ENCODE peak calls at places on chromosomes 7 and 10, in ten cellular contexts. W is GM10248; H is pancreas; L is NCI-H748 treated with DMSO at 0.1 percent for 48 hours; X is choroid plexus epithelial cell; C is NCI-H1436; A is ecto neural progenitor cell; I is left ventricle myocardium inferior; M is stimulated activated CD4-positive, alpha-beta T cell treated with anti-CD3 and anti-CD28 coated beads, Interleukin-4, amount 100 ng/mL, for 48 hours; Y is activated effector memory CD4-positive, alpha-beta T cell treated with anti-CD3 and anti-CD28 coated beads, Interleukin-2, amount 50 U/mL, for 16 hours. Z is an unnamed sample.

GRCh38 chr7:40990841-40991240 is 712.0 kb downstream of the INHBA start:
- DNase-seq in M (no peak), I (no peak), A (no peak), H (no peak), X (no peak), C (no peak), L (no peak), Y (no peak), W (no peak), Z (no peak)

GRCh38 chr7:37320840-37321468 is 127.7 kb downstream of the ELMO1 start:
- DNase-seq in C (no peak), A (no peak), H (no peak), W (no peak), M (no peak), X (no peak), L (no peak), I (no peak), Y (no peak), Z (no peak)

GRCh38 chr7:371119-371778 is 81.3 kb downstream of the FOXL3 start:
- DNase-seq in C (no peak), L (no peak), X (no peak), I (peak), Y (peak), W (no peak), H (peak), A (no peak), M (no peak), Z (peak)

GRCh38 chr10:130707389-130707979 is 571.3 kb downstream of the GLRX3 start:
- DNase-seq in H (no peak), Y (no peak), C (no peak), L (no peak), W (no peak), I (no peak), A (no peak), X (no peak), M (no peak), Z (no peak)

GRCh38 chr10:62590305-62590704 is 214.2 kb upstream of the ADO start:
- DNase-seq in C (no peak), A (no peak), W (no peak), X (peak), I (no peak), H (no peak), L (no peak), M (no peak), Y (no peak), Z (no peak)

GRCh38 chr10:62501547-62501946 is 127.4 kb downstream of the ZNF365 start:
- DNase-seq in H (no peak), C (no peak), I (no peak), L (no peak), X (no peak), W (no peak), M (no peak), Y (no peak), A (no peak), Z (no peak)

GRCh38 chr10:114611617-114612016 is 46.5 kb downstream of the ABLIM1 start:
- DNase-seq in X (no peak), H (no peak), Y (no peak), C (no peak), A (no peak), M (no peak), W (no peak), I (no peak), L (no peak), Z (no peak)

GRCh38 chr7:12889391-12889790 is 202.0 kb downstream of the ARL4A start:
- DNase-seq in A (no peak), Y (no peak), X (peak), C (no peak), W (no peak), L (no peak), I (no peak), H (no peak), M (no peak), Z (no peak)

GRCh38 chr7:69656890-69657289 is 58.6 kb downstream of the AUTS2 start:
- DNase-seq in W (no peak), X (peak), A (no peak), Y (no peak), I (peak), L (no peak), M (no peak), C (no peak), H (no peak), Z (peak)

GRCh38 chr10:76080991-76081390 is 649.6 kb downstream of the LRMDA start:
- DNase-seq in M (no peak), H (no peak), L (no peak), Y (no peak), X (peak), C (no peak), W (no peak), I (no peak), A (no peak), Z (no peak)

GRCh38 chr7:133275008-133275407 is 22.1 kb downstream of the EXOC4 start:
- DNase-seq in L (no peak), H (no peak), M (no peak), I (no peak), W (no peak), A (no peak), X (no peak), Y (no peak), C (no peak), Z (no peak)

GRCh38 chr10:21954690-21955089 is 48.8 kb downstream of the DNAJC1 start:
- DNase-seq in C (no peak), X (no peak), H (no peak), Y (no peak), M (no peak), L (no peak), W (no peak), A (no peak), I (no peak), Z (no peak)

GRCh38 chr10:104201636-104202035 is 30.5 kb downstream of the CFAP43 start:
- DNase-seq in W (no peak), I (no peak), M (no peak), C (no peak), X (no peak), A (no peak), H (no peak), Y (no peak), L (no peak), Z (no peak)

GRCh38 chr7:35854311-35854710 is 53.5 kb downstream of the SEPTIN7 start:
- DNase-seq in M (no peak), A (no peak), H (no peak), W (no peak), I (no peak), C (no peak), L (no peak), X (no peak), Y (no peak), Z (no peak)

GRCh38 chr7:46763348-46763747 is 818.6 kb downstream of the TNS3 start:
- DNase-seq in H (no peak), C (no peak), A (no peak), X (no peak), I (no peak), M (no peak), W (no peak), L (no peak), Y (no peak), Z (no peak)

GRCh38 chr7:13770305-13770704 is 219.2 kb downstream of the ETV1 start:
- DNase-seq in M (no peak), L (no peak), Y (no peak), X (peak), I (no peak), C (no peak), H (no peak), W (no peak), A (no peak), Z (no peak)

GRCh38 chr7:141272417-141272816 is 198.6 kb downstream of the TMEM178B start:
- DNase-seq in C (no peak), Y (no peak), L (no peak), W (no peak), H (no peak), A (no peak), I (no peak), M (no peak), X (no peak), Z (no peak)

GRCh38 chr7:155343661-155344121 is 46.0 kb downstream of the INSIG1 start:
- DNase-seq in M (no peak), Y (peak), X (no peak), H (no peak), A (no peak), W (no peak), C (no peak), I (no peak), L (no peak), Z (peak)

GRCh38 chr7:44307905-44308740 is 17.3 kb downstream of the CAMK2B start:
- DNase-seq in Y (peak), I (no peak), A (peak), H (no peak), C (no peak), L (no peak), W (peak), M (no peak), X (no peak), Z (peak)

GRCh38 chr10:12679636-12680035 is 321.9 kb downstream of the CCDC3 start:
- DNase-seq in I (no peak), H (no peak), W (no peak), M (no peak), A (no peak), X (no peak), C (no peak), L (no peak), Y (no peak), Z (no peak)

GRCh38 chr10:20248309-20248708 is 432.1 kb downstream of the PLXDC2 start:
- DNase-seq in M (no peak), X (peak), A (no peak), C (no peak), W (no peak), L (no peak), I (no peak), Y (no peak), H (no peak), Z (no peak)

GRCh38 chr7:93728292-93728691 is 153.8 kb upstream of the CALCR start:
- DNase-seq in H (no peak), C (no peak), X (peak), M (no peak), L (no peak), A (no peak), Y (no peak), W (no peak), I (no peak), Z (no peak)

GRCh38 chr10:121596668-121597503 is 1.4 kb downstream of the FGFR2 start:
- DNase-seq in I (no peak), C (no peak), W (no peak), L (no peak), Y (no peak), A (peak), X (peak), H (peak), M (no peak), Z (peak)

GRCh38 chr10:43057231-43057711 is 19.6 kb upstream of the RET start:
- DNase-seq in C (no peak), X (no peak), H (peak), Y (peak), W (no peak), M (no peak), L (no peak), I (peak), A (no peak), Z (peak)

GRCh38 chr7:5629941-5630340 is 151.5 kb downstream of the RNF216 start:
- DNase-seq in W (no peak), Y (peak), A (no peak), I (no peak), H (no peak), X (peak), M (peak), L (no peak), C (no peak), Z (no peak)

GRCh38 chr10:48451969-48452878 is 145.7 kb downstream of the MAPK8 start:
- DNase-seq in A (peak), M (no peak), I (no peak), W (peak), L (no peak), H (no peak), X (no peak), C (no peak), Y (peak), Z (peak)

GRCh38 chr10:110137142-110137545 is 70.3 kb upstream of the MXI1 start:
- DNase-seq in M (no peak), X (peak), A (no peak), I (no peak), C (peak), Y (no peak), L (peak), H (no peak), W (peak), Z (no peak)

GRCh38 chr10:114548662-114549061 is 109.4 kb downstream of the ABLIM1 start:
- DNase-seq in I (no peak), A (peak), C (no peak), H (peak), M (no peak), W (no peak), Y (no peak), X (peak), L (peak), Z (peak)

Z was measured in sciatic nerve.